ENCODE peak calls at places on chromosomes 12 and 14, in four cellular contexts. A, N, Z and W are unnamed samples. For H3K36me3, the result is how much of the 10 kb centered on the place peaks cover.

GRCh38 chr14:38618514-38618913 is 362.6 kb upstream of the CLEC14A start:
- DNase-seq in N (no peak), A (no peak), Z (no peak), W (no peak)

GRCh38 chr14:93719234-93719633 is 69.1 kb downstream of the PRIMA1 start:
- DNase-seq in N (no peak), Z (no peak), A (no peak), W (no peak)

GRCh38 chr12:130555628-130556485 is 160.2 kb downstream of the RIMBP2 start:
- DNase-seq in N (no peak), A (no peak), Z (no peak), W (no peak)

GRCh38 chr14:87494010-87494409 is 499.0 kb downstream of the GALC start:
- DNase-seq in A (no peak), Z (no peak), N (no peak), W (no peak)

GRCh38 chr14:60485600-60486251 is at the start of gene C14orf39:
- DNase-seq in N (peak), A (no peak), Z (no peak), W (no peak)

GRCh38 chr12:52243774-52244614 is 11.0 kb downstream of the KRT7 start:
- DNase-seq in N (peak), Z (peak), A (peak), W (peak)

GRCh38 chr14:61752626-61753025 is 9.6 kb upstream of the SNAPC1 start:
- DNase-seq in Z (no peak), A (no peak), N (peak), W (no peak)

GRCh38 chr12:130672122-130672825 is 43.8 kb downstream of the RIMBP2 start:
- DNase-seq in N (no peak), A (no peak), Z (no peak), W (no peak)

GRCh38 chr12:101490286-101490920 is 15.3 kb downstream of the SPIC start:
- DNase-seq in A (peak), Z (no peak), N (no peak), W (no peak)

GRCh38 chr12:10354502-10354901 is 35.3 kb downstream of the KLRK1 start:
- DNase-seq in A (no peak), N (no peak), Z (no peak), W (no peak)

GRCh38 chr12:67519824-67520433 is 128.6 kb upstream of the DYRK2 start:
- DNase-seq in A (no peak), N (no peak), Z (no peak), W (no peak)

GRCh38 chr12:127509066-127509778 is 757.7 kb upstream of the TMEM132C start:
- DNase-seq in Z (peak), N (peak), A (no peak), W (peak)

GRCh38 chr14:90381011-90381790 is 15.6 kb upstream of the CALM1 start:
- DNase-seq in Z (no peak), A (peak), N (peak), W (no peak)

GRCh38 chr12:128513831-128514230 is 246.9 kb downstream of the TMEM132C start:
- DNase-seq in N (no peak), Z (no peak), A (no peak), W (no peak)

GRCh38 chr12:124679533-124680371 is 112.3 kb upstream of the NCOR2 start:
- DNase-seq in N (no peak), Z (no peak), A (no peak), W (no peak)

GRCh38 chr14:41830679-41831078 is 224.0 kb downstream of the LRFN5 start:
- DNase-seq in Z (no peak), A (no peak), N (peak), W (no peak)

GRCh38 chr12:4809449-4810218 is 89.4 kb downstream of the GALNT8 start:
- DNase-seq in N (peak), A (no peak), Z (no peak), W (no peak)

GRCh38 chr14:75443203-75443969 is 15.6 kb downstream of the JDP2 start:
- DNase-seq in N (peak), A (peak), Z (no peak), W (no peak)

GRCh38 chr14:104119700-104120251 is 18.6 kb upstream of the KIF26A start:
- DNase-seq in Z (no peak), A (no peak), N (no peak), W (no peak)

GRCh38 chr14:32244404-32244803 is 41.3 kb upstream of the RNU6-8 start:
- DNase-seq in N (no peak), Z (no peak), A (no peak), W (no peak)

GRCh38 chr14:50920482-50921225 is 23.6 kb downstream of the PYGL start:
- DNase-seq in A (no peak), Z (peak), N (peak), W (peak)

GRCh38 chr14:61268797-61269196 is 12.3 kb downstream of the TMEM30B start:
- DNase-seq in N (no peak), A (no peak), Z (no peak), W (no peak)

GRCh38 chr14:28773176-28773575 is 6.6 kb downstream of the FOXG1 start:
- DNase-seq in N (no peak), Z (no peak), A (no peak), W (no peak)

GRCh38 chr12:132640936-132641335 is 22.4 kb downstream of the P2RX2 start:
- DNase-seq in A (no peak), N (no peak), Z (no peak), W (no peak)

GRCh38 chr12:89636054-89636775 is 72.4 kb downstream of the ATP2B1 start:
- DNase-seq in N (peak), A (no peak), Z (no peak), W (peak)

GRCh38 chr14:93116676-93117200 is 1.0 kb upstream of the ITPK1 start:
- DNase-seq in Z (no peak), A (no peak), N (no peak), W (no peak)

GRCh38 chr12:67460388-67460787 is 188.2 kb upstream of the DYRK2 start:
- DNase-seq in N (no peak), Z (no peak), A (no peak), W (no peak)

GRCh38 chr14:90275820-90276219 is 19.5 kb downstream of the PSMC1 start:
- DNase-seq in A (no peak), N (peak), Z (peak), W (no peak)

GRCh38 chr14:68607081-68607851 is 185.6 kb downstream of the ZFP36L1 start:
- DNase-seq in A (no peak), N (peak), Z (no peak), W (no peak)

GRCh38 chr12:69070319-69071090 is 137.5 kb upstream of the CPM start:
- DNase-seq in Z (peak), N (peak), A (no peak), W (no peak)

GRCh38 chr12:3700861-3701260 is 52.0 kb downstream of the CRACR2A start:
- DNase-seq in Z (no peak), A (no peak), N (peak), W (no peak)

GRCh38 chr14:54312166-54312801 is 84.5 kb upstream of the CDKN3 start:
- DNase-seq in Z (peak), A (no peak), N (peak), W (peak)

GRCh38 chr12:92326877-92327276 is 181.2 kb upstream of the BTG1 start:
- DNase-seq in A (no peak), Z (no peak), N (no peak), W (no peak)

GRCh38 chr12:99282086-99282485 is 365.5 kb upstream of the GARIN6 start:
- DNase-seq in Z (no peak), N (no peak), A (no peak), W (no peak)

GRCh38 chr14:24143511-24143910 is 2.1 kb upstream of the EMC9 start:
- DNase-seq in Z (peak), A (no peak), N (peak), W (no peak)

GRCh38 chr12:115383668-115384067 is 699.7 kb upstream of the TBX3 start:
- DNase-seq in Z (peak), A (no peak), N (peak), W (no peak)

GRCh38 chr12:13179159-13180074 is 17.1 kb upstream of the EMP1 start:
- DNase-seq in N (peak), A (no peak), Z (peak), W (no peak)

DNA sequence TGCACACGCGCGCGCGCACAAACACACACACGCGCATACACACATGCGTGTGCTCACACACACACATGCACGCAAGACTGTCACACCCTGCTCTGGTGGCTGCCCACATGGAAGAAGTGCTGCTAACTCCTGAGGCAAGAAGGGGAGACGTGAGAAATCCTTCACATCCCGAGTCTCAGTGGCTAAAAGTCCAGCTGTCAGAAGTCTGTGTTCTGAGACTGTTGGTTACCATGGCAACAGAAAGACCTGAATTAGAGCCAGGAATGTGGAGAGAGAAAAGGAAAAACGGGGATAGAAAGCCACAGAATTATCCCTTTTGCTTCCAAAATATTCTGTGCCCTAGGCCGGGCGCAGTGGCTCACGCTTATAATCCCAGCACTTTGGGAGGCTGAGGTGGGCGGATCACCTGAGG is 71.2 kb downstream of the PPFIBP1 start:
- DNase-seq in A (peak), Z (peak), N (peak), W (peak)
- TF ChIP-seq CTCF in A (no peak), Z (no peak), N (no peak), W (no peak)

GRCh38 chr12:18868673-18869072 is 130.8 kb downstream of the CAPZA3 start:
- DNase-seq in N (peak), Z (no peak), A (no peak), W (no peak)
- H3K4me3 ChIP-seq in N (no peak), Z (no peak), A (no peak), W (no peak)

DNA sequence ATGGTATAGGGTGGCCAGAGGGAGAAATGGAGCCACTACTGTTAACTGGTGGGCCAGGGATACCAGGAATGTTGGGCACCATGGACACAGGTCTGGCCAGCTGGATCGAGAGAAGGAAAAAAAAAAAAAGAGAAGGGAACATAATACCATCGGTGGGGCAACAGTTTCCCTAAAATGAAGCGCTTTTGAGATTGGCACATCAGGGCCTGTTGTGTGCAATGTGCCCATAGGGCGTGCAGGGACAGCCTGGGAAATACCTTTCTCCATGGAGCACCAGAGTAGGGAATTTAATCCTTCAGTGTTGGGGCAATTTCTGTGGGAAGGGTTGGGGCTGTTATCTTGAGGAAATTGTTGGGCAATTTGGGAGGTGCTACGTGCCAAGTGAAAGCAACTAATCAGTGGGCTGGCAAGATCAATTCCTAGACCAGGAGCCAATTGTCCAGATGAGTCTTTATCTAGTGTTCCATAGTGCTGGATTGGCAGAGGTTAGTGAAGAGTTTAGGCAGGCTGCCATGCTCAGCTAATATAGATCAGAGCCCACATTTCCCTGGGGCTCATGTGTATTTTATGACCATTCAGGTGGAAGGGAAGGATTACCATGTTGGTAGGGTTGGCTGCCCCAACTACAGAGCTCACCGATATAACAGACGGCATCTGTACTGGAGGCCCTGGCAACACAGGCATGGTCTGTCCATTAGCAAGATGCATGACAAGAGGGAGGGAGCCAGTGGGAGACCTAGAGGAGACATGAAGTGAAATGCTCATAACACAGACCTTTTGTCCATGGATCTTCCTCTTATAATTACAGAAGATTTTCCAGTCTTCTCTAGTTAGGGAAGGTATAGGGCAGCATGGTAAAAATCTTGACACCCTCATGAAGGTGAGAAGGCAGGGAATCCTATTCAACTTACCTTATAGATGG is 25.5 kb upstream of the NPFF start:
- DNase-seq in Z (no peak), A (no peak), N (no peak), W (no peak)
- H3K36me3 ChIP-seq in Z (half or more), A (half or more), N (under half), W (under half)

GRCh38 chr14:20935303-20935984 is 19.8 kb upstream of the RNASE2 start:
- DNase-seq in Z (no peak), N (no peak), A (no peak), W (no peak)

DNA sequence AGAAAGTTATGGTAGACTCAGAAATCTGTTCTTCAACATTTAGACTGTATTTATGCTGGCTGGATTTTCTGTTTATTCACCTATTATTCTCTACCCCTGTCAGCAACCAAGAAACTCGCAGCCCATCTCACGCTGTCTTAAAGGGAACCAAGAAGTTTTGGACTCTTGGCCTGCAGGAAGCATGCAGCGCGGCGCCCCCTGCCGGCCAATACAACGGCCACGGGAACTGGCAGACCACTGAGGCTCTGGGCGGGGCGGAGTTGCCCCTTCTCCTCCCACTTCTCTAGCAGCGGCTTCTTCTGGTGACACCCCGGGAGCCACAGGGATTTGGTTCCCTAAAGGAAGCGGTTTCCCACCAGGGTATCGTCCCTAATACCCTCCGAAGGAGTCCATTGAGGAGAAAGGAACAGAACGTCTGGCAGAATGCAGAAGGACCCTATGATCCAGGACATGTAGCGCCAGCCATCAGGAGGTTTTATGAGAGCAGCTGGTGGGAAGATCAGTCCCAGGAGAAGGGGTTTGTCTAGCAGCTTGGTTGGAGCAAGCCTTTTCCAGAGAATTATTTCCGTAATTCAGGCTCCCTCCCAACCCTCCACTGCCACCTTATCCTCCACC is 21.0 kb upstream of the RNASE2 start:
- DNase-seq in A (no peak), N (no peak), Z (no peak), W (no peak)
- TF ChIP-seq CTCF in A (no peak), N (peak), Z (peak), W (peak)

GRCh38 chr14:105211086-105211757 is 30.1 kb upstream of the NUDT14 start:
- DNase-seq in Z (no peak), A (no peak), N (no peak), W (no peak)

GRCh38 chr14:105213396-105213795 is 32.3 kb upstream of the NUDT14 start:
- DNase-seq in Z (no peak), N (no peak), A (no peak), W (no peak)

GRCh38 chr14:105214324-105214915 is 33.3 kb upstream of the NUDT14 start:
- DNase-seq in Z (no peak), A (no peak), N (no peak), W (no peak)

GRCh38 chr14:105211758-105212089 is 30.6 kb upstream of the NUDT14 start:
- DNase-seq in N (no peak), Z (no peak), A (no peak), W (no peak)

DNA sequence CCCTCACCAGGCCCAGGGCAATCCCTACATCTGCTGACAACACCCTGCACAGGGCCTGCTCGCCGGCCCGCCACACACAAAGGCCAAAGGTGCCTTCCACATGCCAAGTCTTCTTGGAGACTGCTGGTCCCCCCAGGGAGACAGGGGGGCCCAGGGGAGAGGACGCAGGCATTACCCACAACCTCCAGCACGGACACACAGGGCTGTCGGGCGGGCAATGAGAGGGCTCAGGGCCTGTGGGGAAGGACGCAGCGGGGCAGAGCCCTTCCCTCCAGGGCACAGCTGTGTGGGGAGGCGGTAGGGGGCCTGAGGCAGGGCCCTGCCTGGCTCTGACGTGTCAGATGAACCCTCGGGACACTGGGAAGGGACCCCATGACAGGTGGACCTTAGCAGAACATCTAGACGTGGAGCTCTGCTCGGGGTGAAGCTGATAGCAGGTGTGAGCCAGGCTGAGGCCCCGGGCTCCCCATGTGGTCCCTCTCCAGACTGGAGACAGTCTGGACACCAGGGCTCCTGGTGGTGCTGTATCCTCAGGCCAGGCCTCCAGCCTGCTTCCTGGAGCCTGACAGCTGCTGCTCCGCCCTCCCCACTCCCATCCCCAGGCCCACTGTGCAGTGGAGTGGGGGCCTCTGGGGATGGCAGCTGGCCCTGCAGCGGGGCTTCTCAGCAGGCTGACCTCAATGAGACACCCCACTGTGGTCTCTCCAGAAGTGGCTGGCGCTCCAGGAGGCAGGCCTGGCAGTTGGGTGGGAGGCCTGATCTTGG is 31.6 kb upstream of the NUDT14 start:
- DNase-seq in A (no peak), N (no peak), Z (no peak), W (no peak)
- H3K4me3 ChIP-seq in A (no peak), N (no peak), Z (no peak), W (no peak)

GRCh38 chr14:102078344-102078743 is 8.5 kb downstream of the HSP90AA1 start:
- DNase-seq in Z (no peak), N (no peak), A (no peak), W (no peak)
- H3K36me3 ChIP-seq in Z (under half), N (under half), A (half or more), W (under half)

GRCh38 chr14:77290705-77291104 is 19.7 kb upstream of the NGB start:
- DNase-seq in A (no peak), N (peak), Z (peak), W (no peak)
- TF ChIP-seq CTCF in A (no peak), N (no peak), Z (peak), W (no peak)

GRCh38 chr12:93373847-93374723 is 3.6 kb upstream of the NUDT4 start:
- DNase-seq in N (no peak), Z (no peak), A (no peak), W (no peak)
- H3K4me3 ChIP-seq in N (no peak), Z (no peak), A (no peak), W (no peak)